ENCODE peak calls at places on chromosomes 16 and 17, in five cellular contexts. T is IMR-90, C is SK-N-SH, V is stomach, M is heart left ventricle. X is an unnamed sample. For H3K27me3, the result is how much of the 10 kb centered on the place peaks cover.

GRCh38 chr16:2960183-2961010 is 3.7 kb upstream of the KREMEN2 start:
- DNase-seq in M (no peak), C (no peak), V (no peak), T (no peak), X (no peak)

GRCh38 chr16:12099451-12100123 is 123.1 kb downstream of the SNX29 start:
- DNase-seq in C (no peak), T (no peak), M (no peak), V (no peak), X (no peak)

GRCh38 chr16:89455178-89455577 is 35.2 kb downstream of the ANKRD11 start:
- DNase-seq in M (no peak), T (no peak), V (no peak), C (no peak), X (no peak)

GRCh38 chr17:82876602-82877391 is 37.0 kb upstream of the ZNF750 start:
- DNase-seq in V (peak), M (no peak), T (peak), C (peak), X (no peak)

GRCh38 chr17:75077490-75078096 is 10.2 kb upstream of the SLC16A5 start:
- DNase-seq in V (peak), C (no peak), M (peak), T (no peak), X (no peak)

GRCh38 chr17:79001190-79002020 is 8.2 kb downstream of the CANT1 start:
- DNase-seq in V (no peak), M (no peak), C (no peak), T (no peak), X (no peak)

GRCh38 chr16:55542459-55543082 is 23.9 kb upstream of the CAPNS2 start:
- DNase-seq in V (no peak), C (no peak), M (no peak), T (peak), X (peak)

GRCh38 chr17:77834170-77835115 is 124.1 kb upstream of the TNRC6C start:
- DNase-seq in C (peak), V (peak), M (peak), T (peak), X (peak)

GRCh38 chr17:75006653-75007052 is 5.8 kb upstream of the MRPL58 start:
- DNase-seq in M (no peak), C (no peak), T (no peak), V (no peak), X (no peak)

GRCh38 chr16:19783847-19784736 is 66.0 kb downstream of the IQCK start:
- DNase-seq in V (no peak), M (no peak), T (no peak), C (no peak), X (no peak)

GRCh38 chr16:56729351-56729735 is 586 bp upstream of the NUP93 start:
- DNase-seq in T (no peak), V (no peak), M (no peak), C (no peak), X (no peak)

GRCh38 chr16:4090476-4090875 is 25.8 kb downstream of the ADCY9 start:
- DNase-seq in C (no peak), M (peak), V (no peak), T (no peak), X (no peak)

GRCh38 chr16:81567987-81568748 is 123.6 kb downstream of the CMIP start:
- DNase-seq in T (peak), V (peak), C (no peak), M (peak), X (no peak)

GRCh38 chr17:8359769-8360168 is 16.7 kb downstream of the KRABD2 start:
- DNase-seq in C (no peak), T (peak), V (no peak), M (no peak), X (peak)

GRCh38 chr17:32813021-32813420 is 63.9 kb downstream of the MYO1D start:
- DNase-seq in M (no peak), C (no peak), T (no peak), V (no peak), X (no peak)

GRCh38 chr17:3002538-3003301 is 60.7 kb downstream of the OR1D5 start:
- DNase-seq in V (peak), C (no peak), M (peak), T (no peak), X (no peak)
- H3K4me3 ChIP-seq in V (no peak), C (no peak), M (no peak), T (no peak), X (no peak)

GRCh38 chr16:47134550-47134949 is 9.2 kb downstream of the NETO2 start:
- DNase-seq in V (no peak), M (no peak), C (no peak), T (no peak), X (no peak)

GRCh38 chr16:47136101-47136820 is 7.5 kb downstream of the NETO2 start:
- DNase-seq in C (no peak), M (no peak), T (peak), V (no peak), X (no peak)

GRCh38 chr16:47129755-47130435 is 13.8 kb downstream of the NETO2 start:
- DNase-seq in C (no peak), V (no peak), M (no peak), T (no peak), X (no peak)

GRCh38 chr16:47132310-47132709 is 11.4 kb downstream of the NETO2 start:
- DNase-seq in C (no peak), V (no peak), M (no peak), T (peak), X (no peak)
- TF ChIP-seq CTCF in C (peak), V (no peak), M (no peak), T (no peak), X (no peak)

GRCh38 chr17:36944488-36945040 is 4.2 kb upstream of the AATF start:
- DNase-seq in V (no peak), M (no peak), C (no peak), T (no peak), X (no peak)
- H3K27me3 ChIP-seq in V (half or more), M (half or more), C (half or more), T (half or more), X (half or more)

GRCh38 chr17:58280480-58281217 is at the start of gene MPO:
- DNase-seq in C (peak), M (no peak), T (no peak), V (no peak), X (no peak)
- H3K4me3 ChIP-seq in C (no peak), M (no peak), T (no peak), V (no peak), X (no peak)

GRCh38 chr17:72539981-72540897 is 419.4 kb downstream of the SOX9 start:
- DNase-seq in C (peak), V (peak), M (peak), T (peak), X (no peak)
- TF ChIP-seq CTCF in C (peak), V (peak), M (peak), T (peak), X (peak)

GRCh38 chr16:873889-874288 is 73.4 kb upstream of the GNG13 start:
- DNase-seq in V (no peak), C (no peak), M (peak), T (no peak), X (no peak)
- H3K27me3 ChIP-seq in V (under half), C (under half), M (under half), T (under half), X (under half)

GRCh38 chr17:48720263-48721008 is 1.9 kb downstream of the PRAC1 start:
- DNase-seq in V (no peak), M (no peak), C (no peak), T (no peak), X (no peak)
- H3K4me3 ChIP-seq in V (no peak), M (no peak), C (no peak), T (no peak), X (peak)